ENCODE peak calls at places on chromosome 10, in four cellular contexts. W is OCI-LY7, M is fibroblast of lung, K is AG10803. C is an unnamed sample.
A peak's percentile ranks its signal among the peaks of the same experiment; 100 is the strongest.

GRCh38 chr10:119817991-119818888 is 54.4 kb downstream of the MCMBP start:
- DNase-seq in W (no peak), M (peak; percentile 83), K (peak; percentile 49), C (peak; percentile 52)

GRCh38 chr10:43296320-43296719 is 29.5 kb upstream of the RASGEF1A start:
- DNase-seq in W (no peak), M (no peak), K (no peak), C (no peak)

GRCh38 chr10:86648706-86649426 is 5.5 kb upstream of the OPN4 start:
- DNase-seq in W (no peak), M (peak; percentile 95), K (peak; percentile 85), C (peak; percentile 80)

GRCh38 chr10:109191341-109191740 is 732.0 kb downstream of the XPNPEP1 start:
- DNase-seq in W (no peak), M (no peak), K (no peak), C (no peak)

GRCh38 chr10:71902351-71902750 is 51.3 kb upstream of the PSAP start:
- DNase-seq in W (no peak), M (no peak), K (no peak), C (no peak)

GRCh38 chr10:36313142-36313541 is 671.0 kb upstream of the FZD8 start:
- DNase-seq in W (no peak), M (no peak), K (no peak), C (no peak)

GRCh38 chr10:24503627-24504320 is 219.9 kb downstream of the ARHGAP21 start:
- DNase-seq in W (peak; percentile 26), M (peak; percentile 98), K (peak; percentile 44), C (peak; percentile 55)

GRCh38 chr10:100829103-100829870 is 83.5 kb upstream of the SLF2 start:
- DNase-seq in W (peak; percentile 8), M (peak; percentile 3), K (no peak), C (no peak)

GRCh38 chr10:123157210-123157609 is 3.0 kb downstream of the BUB3 start:
- DNase-seq in W (no peak), M (peak; percentile 40), K (peak; percentile 16), C (peak; percentile 45)

GRCh38 chr10:14547826-14548225 is 217.1 kb upstream of the FRMD4A start:
- DNase-seq in W (peak; percentile 30), M (no peak), K (no peak), C (no peak)

GRCh38 chr10:90592903-90593302 is 264.9 kb downstream of the HTR7 start:
- DNase-seq in W (peak; percentile 28), M (peak; percentile 85), K (no peak), C (peak; percentile 82)

DNA sequence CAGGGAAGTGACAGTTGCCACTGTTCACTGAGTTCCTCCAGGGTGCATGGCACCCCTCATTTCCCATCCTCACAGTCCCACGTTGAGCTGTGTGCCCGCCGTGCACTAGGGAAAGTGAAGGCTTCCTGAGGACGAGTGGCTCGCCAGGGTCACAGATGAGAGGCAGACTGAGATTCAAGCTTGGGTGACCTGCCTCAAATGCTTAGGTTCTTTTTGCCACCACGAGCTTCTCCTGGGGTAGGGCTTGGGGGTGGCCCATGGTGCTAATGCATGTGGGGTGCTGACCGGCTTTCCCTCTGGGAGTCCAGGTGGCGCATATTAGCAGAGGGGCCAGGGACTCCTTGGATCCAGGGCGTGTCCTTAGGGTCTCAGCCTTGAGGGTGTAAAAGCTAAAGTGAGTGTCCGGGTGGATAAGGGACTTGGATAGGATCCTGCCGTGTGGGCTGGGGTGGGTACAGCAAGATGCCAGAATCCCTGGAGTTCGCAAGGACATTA is 1.9 kb downstream of the CALHM2 start:
- DNase-seq in W (no peak), M (no peak), K (no peak), C (no peak)
- H3K4me3 ChIP-seq in W (no peak overlapping the region), M (peak overlapping the region; percentile 64), K (peak overlapping the region; percentile 87), C (peak overlapping the region; percentile 74)

DNA sequence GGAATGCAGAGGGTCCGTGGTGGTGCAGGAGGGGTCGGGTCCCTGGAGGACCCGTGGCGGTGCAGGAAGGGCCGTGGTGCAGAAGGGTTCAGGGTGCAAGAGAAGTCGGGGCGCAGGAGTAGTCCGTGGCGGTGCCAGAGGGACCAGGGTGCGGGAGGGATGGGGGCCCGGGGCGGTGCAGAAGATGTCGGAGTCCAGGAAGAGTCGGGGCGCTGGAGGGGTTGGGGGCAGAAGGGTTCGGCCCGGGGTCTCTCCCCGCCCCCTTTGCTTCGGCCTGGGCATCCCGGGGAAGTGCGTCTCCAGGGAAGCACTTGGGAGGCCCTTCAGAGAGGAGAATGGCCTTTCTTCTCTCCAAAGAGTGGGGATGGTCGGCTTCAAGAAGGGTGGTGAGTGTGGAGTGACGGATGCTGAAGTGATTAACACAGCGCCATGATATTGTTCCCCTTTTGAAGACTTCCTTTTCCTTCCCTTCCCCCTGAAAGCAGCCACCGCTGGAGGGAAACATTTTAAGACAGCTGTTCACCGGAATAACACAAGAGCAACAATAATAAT is 997 bp downstream of the WDR37 start:
- DNase-seq in W (peak; percentile 36), M (no peak), K (no peak), C (peak; percentile 27)
- TF ChIP-seq CTCF in W (no peak), M (no peak), K (no peak), C (no peak)

GRCh38 chr10:128125944-128126764 is at the start of gene MKI67:
- DNase-seq in W (peak; percentile 95), M (peak; percentile 83), K (peak; percentile 80), C (peak; percentile 86)
- H3K4me3 ChIP-seq in W (peak within 1 kb of the TSS; percentile 92), M (peak within 1 kb of the TSS; percentile 60), K (peak within 1 kb of the TSS; percentile 72), C (peak within 1 kb of the TSS; percentile 72)

GRCh38 chr10:59830601-59831259 is 75.6 kb downstream of the CCDC6 start:
- DNase-seq in W (peak; percentile 53), M (peak; percentile 70), K (peak; percentile 57), C (peak; percentile 80)
- TF ChIP-seq CTCF in W (peak; percentile 89), M (peak; percentile 91), K (peak; percentile 91), C (peak; percentile 95)

GRCh38 chr10:62915192-62915591 is 99.0 kb upstream of the EGR2 start:
- DNase-seq in W (no peak), M (no peak), K (no peak), C (no peak)

GRCh38 chr10:62907470-62908212 is 91.5 kb upstream of the EGR2 start:
- DNase-seq in W (peak; percentile 64), M (no peak), K (no peak), C (no peak)

GRCh38 chr10:62912086-62912485 is 95.9 kb upstream of the EGR2 start:
- DNase-seq in W (peak; percentile 22), M (no peak), K (no peak), C (no peak)

GRCh38 chr10:62916157-62916603 is 100.0 kb upstream of the EGR2 start:
- DNase-seq in W (no peak), M (peak; percentile 93), K (peak; percentile 95), C (peak; percentile 95)

GRCh38 chr10:62911210-62911963 is 95.2 kb upstream of the EGR2 start:
- DNase-seq in W (no peak), M (no peak), K (no peak), C (peak; percentile 22)
- H3K4me3 ChIP-seq in W (no peak overlapping the region), M (no peak overlapping the region), K (no peak overlapping the region), C (no peak overlapping the region)

DNA sequence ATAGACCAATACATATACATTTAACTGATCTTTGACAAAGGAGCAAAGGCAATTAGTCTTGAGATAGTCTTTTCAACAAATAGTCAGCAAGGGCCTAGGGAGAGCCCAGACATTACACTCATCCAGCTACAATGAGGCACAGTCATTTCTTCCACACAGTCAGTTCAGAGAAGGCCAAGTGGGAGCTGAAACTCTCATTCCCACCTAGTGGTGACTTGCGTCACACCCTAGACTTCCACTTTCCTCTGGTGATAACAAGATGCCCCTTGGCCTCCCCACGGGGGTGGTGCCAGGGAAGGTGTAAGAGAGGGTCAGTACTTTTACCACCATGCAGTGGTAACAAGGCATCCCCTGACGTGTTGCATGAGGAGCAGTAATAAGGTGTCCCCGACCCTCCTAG is 8.0 kb downstream of the FRMPD2 start:
- DNase-seq in W (no peak), M (no peak), K (no peak), C (no peak)
- TF ChIP-seq CTCF in W (no peak), M (no peak), K (no peak), C (no peak)

GRCh38 chr10:110733256-110733952 is 89.3 kb downstream of the RBM20 start:
- DNase-seq in W (no peak), M (peak; percentile 14), K (no peak), C (no peak)
- H3K4me3 ChIP-seq in W (peak overlapping the region; percentile 27), M (peak overlapping the region; percentile 21), K (no peak overlapping the region), C (no peak overlapping the region)

GRCh38 chr10:48884337-48885045 is 55.1 kb downstream of the LRRC18 start:
- DNase-seq in W (no peak), M (no peak), K (no peak), C (no peak)

GRCh38 chr10:48881937-48882336 is 57.7 kb downstream of the LRRC18 start:
- DNase-seq in W (no peak), M (no peak), K (no peak), C (no peak)

GRCh38 chr10:48882881-48883280 is 56.8 kb downstream of the LRRC18 start:
- DNase-seq in W (no peak), M (no peak), K (no peak), C (no peak)

GRCh38 chr10:48887982-48888381 is 51.7 kb downstream of the LRRC18 start:
- DNase-seq in W (no peak), M (no peak), K (no peak), C (no peak)

GRCh38 chr10:48885376-48885775 is 54.3 kb downstream of the LRRC18 start:
- DNase-seq in W (peak; percentile 19), M (no peak), K (peak; percentile 3), C (no peak)
- TF ChIP-seq CTCF in W (peak; percentile 41), M (no peak), K (peak; percentile 23), C (no peak)

DNA sequence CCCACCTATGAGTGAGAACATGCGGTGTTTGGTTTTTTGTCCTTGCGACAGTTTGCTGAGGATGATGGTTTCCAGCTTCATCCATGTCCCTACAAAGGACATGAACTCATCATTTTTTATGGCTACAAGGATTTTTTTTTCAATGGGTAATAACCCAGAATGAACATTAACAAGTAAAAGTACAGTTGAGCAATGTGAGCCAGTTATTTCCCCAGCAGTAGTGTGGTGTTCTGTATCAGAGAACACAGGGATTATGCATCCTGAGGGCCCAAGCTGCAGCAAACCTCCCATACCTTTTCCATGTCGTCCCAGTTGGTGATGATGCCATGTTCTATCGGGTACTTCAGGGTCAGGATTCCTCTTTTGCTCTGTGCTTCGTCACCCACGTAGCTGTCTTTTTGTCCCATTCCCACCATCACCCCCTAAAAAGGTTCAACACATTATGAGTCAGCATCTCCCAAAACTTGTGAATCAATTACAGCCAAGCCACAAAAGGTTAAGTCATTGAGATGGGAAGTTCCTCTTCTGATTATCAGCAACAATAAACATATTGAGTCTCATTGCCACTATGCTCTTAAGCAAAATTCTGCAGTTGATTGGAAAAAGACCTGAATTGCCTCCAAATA is 5.5 kb downstream of the ACTA2 start:
- DNase-seq in W (no peak), M (no peak), K (no peak), C (no peak)
- H3K4me3 ChIP-seq in W (no peak overlapping the region), M (no peak overlapping the region), K (no peak overlapping the region), C (no peak overlapping the region)

GRCh38 chr10:97709746-97710078 is 3.8 kb upstream of the MARVELD1 start:
- DNase-seq in W (no peak), M (no peak), K (no peak), C (no peak)
- TF ChIP-seq CTCF in W (peak; percentile 64), M (no peak), K (no peak), C (no peak)

C was measured in fibroblast of pulmonary artery.